ENCODE peak calls at places on chromosomes 3 and 15, in ten cellular contexts. Q, U, I, V, X, P, L, A, T and E are unnamed samples.

GRCh38 chr15:70200511-70200991 is 102.8 kb upstream of the TLE3 start:
- DNase-seq in Q (no peak), U (peak), I (no peak), V (no peak), X (peak), P (no peak), L (no peak), A (no peak), T (no peak), E (no peak)

GRCh38 chr3:196165850-196166249 is 45.4 kb downstream of the ZDHHC19 start:
- DNase-seq in Q (no peak), U (no peak), I (no peak), V (no peak), X (peak), P (no peak), L (no peak), A (no peak), T (no peak), E (no peak)

GRCh38 chr3:147383617-147384016 is 22.7 kb downstream of the ZIC4 start:
- DNase-seq in Q (no peak), U (peak), I (no peak), V (no peak), X (no peak), P (no peak), L (no peak), A (no peak), T (no peak), E (no peak)

GRCh38 chr3:127396473-127396872 is 108.6 kb upstream of the PRR20G start:
- DNase-seq in Q (no peak), U (no peak), I (no peak), V (no peak), X (no peak), P (no peak), L (no peak), A (no peak), T (no peak), E (no peak)

GRCh38 chr3:145767909-145768308 is 393.1 kb downstream of the PLOD2 start:
- DNase-seq in Q (no peak), U (no peak), I (no peak), V (no peak), X (no peak), P (no peak), L (no peak), A (no peak), T (no peak), E (no peak)

GRCh38 chr3:107404727-107405519 is 27.7 kb downstream of the CCDC54 start:
- DNase-seq in Q (no peak), U (no peak), I (no peak), V (no peak), X (no peak), P (no peak), L (no peak), A (no peak), T (peak), E (no peak)

GRCh38 chr3:4994823-4995499 is 15.7 kb downstream of the BHLHE40 start:
- DNase-seq in Q (peak), U (no peak), I (no peak), V (no peak), X (no peak), P (no peak), L (no peak), A (peak), T (peak), E (no peak)

GRCh38 chr15:39680868-39681267 is 100.0 kb downstream of the THBS1 start:
- DNase-seq in Q (no peak), U (no peak), I (no peak), V (no peak), X (no peak), P (no peak), L (no peak), A (no peak), T (no peak), E (no peak)

GRCh38 chr3:20230954-20231353 is 44.9 kb upstream of the SGO1 start:
- DNase-seq in Q (no peak), U (no peak), I (no peak), V (no peak), X (no peak), P (no peak), L (no peak), A (no peak), T (no peak), E (no peak)

GRCh38 chr3:59248976-59249375 is 199.2 kb upstream of the CFAP20DC start:
- DNase-seq in Q (no peak), U (no peak), I (no peak), V (no peak), X (no peak), P (no peak), L (no peak), A (no peak), T (no peak), E (no peak)

GRCh38 chr3:128548426-128549282 is 55.7 kb upstream of the GATA2 start:
- DNase-seq in Q (no peak), U (no peak), I (no peak), V (no peak), X (no peak), P (no peak), L (no peak), A (no peak), T (no peak), E (peak)

GRCh38 chr15:34721802-34722795 is 32.7 kb downstream of the GJD2 start:
- DNase-seq in Q (peak), U (no peak), I (no peak), V (no peak), X (no peak), P (no peak), L (no peak), A (peak), T (no peak), E (no peak)

GRCh38 chr3:158672293-158673176 is at the start of gene LXN:
- DNase-seq in Q (peak), U (no peak), I (peak), V (peak), X (peak), P (peak), L (peak), A (no peak), T (peak), E (peak)

GRCh38 chr15:68337826-68338225 is 60.3 kb downstream of the FEM1B start:
- DNase-seq in Q (no peak), U (peak), I (no peak), V (no peak), X (no peak), P (no peak), L (no peak), A (no peak), T (peak), E (no peak)

GRCh38 chr3:157175678-157176077 is 15.7 kb upstream of the CCNL1 start:
- DNase-seq in Q (no peak), U (peak), I (no peak), V (no peak), X (peak), P (no peak), L (peak), A (no peak), T (no peak), E (no peak)

GRCh38 chr3:113185436-113185835 is 25.9 kb upstream of the BOC start:
- DNase-seq in Q (no peak), U (no peak), I (no peak), V (no peak), X (no peak), P (no peak), L (no peak), A (no peak), T (no peak), E (no peak)

GRCh38 chr3:134620476-134621115 is 30.2 kb downstream of the KY start:
- DNase-seq in Q (no peak), U (no peak), I (no peak), V (no peak), X (no peak), P (no peak), L (no peak), A (no peak), T (no peak), E (no peak)

GRCh38 chr3:152241142-152242067 is 27.3 kb upstream of the MBNL1 start:
- DNase-seq in Q (no peak), U (peak), I (no peak), V (no peak), X (peak), P (no peak), L (no peak), A (no peak), T (no peak), E (no peak)

GRCh38 chr15:25170113-25170731 is 215.4 kb downstream of the SNRPN start:
- DNase-seq in Q (no peak), U (no peak), I (no peak), V (peak), X (no peak), P (no peak), L (no peak), A (no peak), T (no peak), E (no peak)

GRCh38 chr3:154967090-154967489 is 113.0 kb upstream of the MME start:
- DNase-seq in Q (no peak), U (no peak), I (no peak), V (no peak), X (no peak), P (no peak), L (no peak), A (no peak), T (no peak), E (no peak)

GRCh38 chr3:191005790-191006189 is 143.3 kb upstream of the GMNC start:
- DNase-seq in Q (no peak), U (no peak), I (no peak), V (no peak), X (no peak), P (no peak), L (peak), A (no peak), T (no peak), E (no peak)

GRCh38 chr3:183930069-183930468 is 45.4 kb upstream of the PARL start:
- DNase-seq in Q (no peak), U (no peak), I (no peak), V (no peak), X (no peak), P (no peak), L (no peak), A (no peak), T (no peak), E (no peak)

GRCh38 chr3:188553569-188553968 is 399.6 kb downstream of the LPP start:
- DNase-seq in Q (no peak), U (no peak), I (no peak), V (no peak), X (no peak), P (no peak), L (no peak), A (no peak), T (no peak), E (no peak)